ENCODE peak calls at places on chromosomes 16 and 17, in ten cellular contexts. O, R, S, C, D, W, Q, M, T and Y are unnamed samples.

GRCh38 chr17:80909635-80910034 is 82.0 kb upstream of the CHMP6 start:
- DNase-seq in D (no peak), S (no peak), C (no peak), T (no peak), M (no peak), O (no peak), W (no peak), R (no peak), Q (no peak), Y (no peak)

GRCh38 chr16:48561960-48562393 is 48.0 kb downstream of the N4BP1 start:
- DNase-seq in R (no peak), S (peak; percentile 34), W (no peak), D (no peak), O (no peak), C (no peak), M (peak; percentile 68), Q (no peak), T (no peak), Y (no peak)

GRCh38 chr16:3051489-3051888 is 5.1 kb downstream of the MMP25 start:
- DNase-seq in D (no peak), O (no peak), R (no peak), C (no peak), S (no peak), M (no peak), Q (no peak), W (no peak), T (no peak), Y (no peak)

GRCh38 chr16:25013751-25014499 is 1.2 kb downstream of the ARHGAP17 start:
- DNase-seq in C (no peak), T (no peak), D (no peak), O (no peak), R (no peak), Q (no peak), W (no peak), M (no peak), S (no peak), Y (no peak)

GRCh38 chr16:57413301-57413730 is 8.7 kb downstream of the CCL17 start:
- DNase-seq in M (no peak), R (no peak), C (no peak), W (no peak), O (no peak), T (no peak), Q (no peak), D (no peak), S (no peak), Y (no peak)

GRCh38 chr16:74455619-74456289 is 34.5 kb upstream of the CLEC18B start:
- DNase-seq in S (peak; percentile 85), O (no peak), D (no peak), Q (no peak), R (no peak), W (no peak), C (no peak), M (peak; percentile 90), T (no peak), Y (no peak)

GRCh38 chr17:12288007-12288406 is 267.3 kb downstream of the MAP2K4 start:
- DNase-seq in Q (no peak), R (no peak), D (no peak), C (no peak), O (no peak), W (no peak), S (no peak), T (no peak), M (no peak), Y (no peak)

GRCh38 chr16:3243882-3244281 is 8.9 kb upstream of the ZNF200 start:
- DNase-seq in W (no peak), M (no peak), T (no peak), O (no peak), Q (no peak), C (no peak), D (no peak), S (no peak), R (no peak), Y (no peak)

GRCh38 chr17:50533720-50534148 is 1.2 kb downstream of the EPN3 start:
- DNase-seq in T (peak; percentile 18), R (peak; percentile 23), O (peak; percentile 44), C (no peak), D (no peak), M (peak; percentile 41), S (peak; percentile 66), Q (peak; percentile 73), W (no peak), Y (no peak)

GRCh38 chr17:81432873-81433451 is 37.7 kb downstream of the BAHCC1 start:
- DNase-seq in C (no peak), M (no peak), O (peak; percentile 96), T (peak; percentile 92), R (peak; percentile 32), Q (no peak), S (no peak), W (no peak), D (no peak), Y (no peak)

GRCh38 chr17:78717431-78717980 is 64.6 kb downstream of the CYTH1 start:
- DNase-seq in S (peak; percentile 67), O (peak; percentile 53), Q (no peak), M (peak; percentile 45), W (no peak), R (peak; percentile 79), T (no peak), D (no peak), C (no peak), Y (peak; percentile 43)

GRCh38 chr17:16085066-16085699 is 85.6 kb downstream of the TTC19 start:
- DNase-seq in S (peak; percentile 89), T (no peak), O (peak; percentile 7), M (peak; percentile 78), W (no peak), C (no peak), D (no peak), R (no peak), Q (no peak), Y (no peak)